ENCODE peak calls at places on chromosome 20, in nine cellular contexts. G is heart right ventricle, U is breast epithelium, O is Caco-2, L is cardiac fibroblast, W is cardiac muscle cell, Z is Peyer's patch, E is fibroblast of the aortic adventitia, C is uterus. K is an unnamed sample.

GRCh38 chr20:59749293-59749680 is 144.9 kb downstream of the PHACTR3 start:
- DNase-seq in G (peak), U (no peak), O (no peak), L (peak), W (no peak), Z (no peak), E (peak), C (no peak), K (no peak)

GRCh38 chr20:16437387-16437990 is 135.8 kb downstream of the KIF16B start:
- DNase-seq in G (no peak), U (no peak), O (no peak), L (no peak), W (no peak), Z (no peak), E (no peak), C (no peak), K (no peak)

GRCh38 chr20:6008254-6008653 is 45.6 kb downstream of the LRRN4 start:
- DNase-seq in G (peak), U (peak), O (no peak), L (peak), W (peak), Z (no peak), E (peak), C (peak), K (no peak)

GRCh38 chr20:2873747-2874041 is 413 bp downstream of the PTPRA start:
- DNase-seq in G (peak), U (peak), O (peak), L (peak), W (peak), Z (peak), E (peak), C (peak), K (peak)

GRCh38 chr20:38161412-38161774 is 3.7 kb downstream of the TGM2 start:
- DNase-seq in G (no peak), U (no peak), O (no peak), L (no peak), W (no peak), Z (no peak), E (no peak), C (no peak), K (no peak)

GRCh38 chr20:53369871-53370270 is 223.8 kb downstream of the ZNF217 start:
- DNase-seq in G (no peak), U (no peak), O (no peak), L (no peak), W (no peak), Z (no peak), E (no peak), C (no peak), K (no peak)

GRCh38 chr20:53818457-53819177 is 225.0 kb upstream of the ZNF217 start:
- DNase-seq in G (no peak), U (no peak), O (no peak), L (no peak), W (no peak), Z (no peak), E (no peak), C (no peak), K (no peak)

GRCh38 chr20:51517839-51518238 is 24.7 kb downstream of the NFATC2 start:
- DNase-seq in G (no peak), U (no peak), O (no peak), L (no peak), W (no peak), Z (no peak), E (no peak), C (no peak), K (no peak)

GRCh38 chr20:17161661-17162410 is 65.0 kb upstream of the PCSK2 start:
- DNase-seq in G (no peak), U (no peak), O (no peak), L (no peak), W (no peak), Z (no peak), E (no peak), C (no peak), K (no peak)

GRCh38 chr20:16069416-16070010 is 503.7 kb downstream of the KIF16B start:
- DNase-seq in G (no peak), U (no peak), O (no peak), L (no peak), W (no peak), Z (no peak), E (no peak), C (no peak), K (no peak)

GRCh38 chr20:48773837-48774418 is 53.9 kb downstream of the PREX1 start:
- DNase-seq in G (no peak), U (no peak), O (no peak), L (peak), W (no peak), Z (no peak), E (no peak), C (no peak), K (no peak)

GRCh38 chr20:43968341-43968740 is 53.7 kb downstream of the TOX2 start:
- DNase-seq in G (no peak), U (no peak), O (no peak), L (no peak), W (no peak), Z (no peak), E (no peak), C (no peak), K (no peak)

GRCh38 chr20:31517373-31517772 is 3.1 kb downstream of the HM13 start:
- DNase-seq in G (no peak), U (no peak), O (peak), L (peak), W (no peak), Z (no peak), E (peak), C (no peak), K (no peak)

GRCh38 chr20:44711237-44711636 is 3.9 kb upstream of the CCN5 start:
- DNase-seq in G (peak), U (no peak), O (no peak), L (no peak), W (no peak), Z (no peak), E (no peak), C (no peak), K (no peak)

GRCh38 chr20:17556842-17557674 is 12.8 kb upstream of the DSTN start:
- DNase-seq in G (peak), U (peak), O (no peak), L (no peak), W (no peak), Z (no peak), E (peak), C (peak), K (peak)

GRCh38 chr20:1299522-1299921 is 29.4 kb downstream of the SDCBP2 start:
- DNase-seq in G (no peak), U (no peak), O (peak), L (no peak), W (peak), Z (no peak), E (no peak), C (no peak), K (no peak)

GRCh38 chr20:10861086-10861485 is 187.3 kb upstream of the JAG1 start:
- DNase-seq in G (no peak), U (no peak), O (no peak), L (peak), W (no peak), Z (no peak), E (peak), C (no peak), K (no peak)

GRCh38 chr20:46088409-46089075 is 1.2 kb downstream of the NCOA5 start:
- DNase-seq in G (no peak), U (no peak), O (no peak), L (peak), W (no peak), Z (no peak), E (peak), C (no peak), K (no peak)

GRCh38 chr20:12159266-12159665 is 241.6 kb downstream of the BTBD3 start:
- DNase-seq in G (no peak), U (no peak), O (no peak), L (no peak), W (no peak), Z (no peak), E (no peak), C (no peak), K (no peak)

GRCh38 chr20:32534661-32535240 is 50.4 kb downstream of the NOL4L start:
- DNase-seq in G (no peak), U (no peak), O (no peak), L (no peak), W (no peak), Z (peak), E (no peak), C (no peak), K (no peak)

DNA sequence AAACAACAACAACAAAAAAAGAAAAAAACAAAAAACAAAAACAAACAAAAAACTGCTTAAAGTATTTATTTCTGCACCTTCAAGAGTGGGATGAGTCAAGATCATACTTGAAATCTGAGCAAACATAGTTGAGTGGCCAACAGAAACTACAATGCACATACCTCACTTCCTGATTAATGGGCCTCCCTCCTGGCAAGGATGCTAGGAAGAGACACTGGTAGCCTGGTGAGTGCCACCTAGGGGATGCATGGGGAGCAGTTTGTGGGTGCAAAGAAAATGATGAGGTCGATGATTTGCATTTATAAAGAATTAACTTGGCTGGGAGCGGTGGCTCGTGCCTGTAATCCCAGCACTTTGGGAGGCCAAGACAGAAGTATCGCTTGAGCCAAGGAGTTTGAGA is 808.1 kb downstream of the MAFB start:
- DNase-seq in G (no peak), U (no peak), O (no peak), L (peak), W (no peak), Z (no peak), E (peak), C (no peak), K (no peak)
- TF ChIP-seq CTCF in G (no peak), U (no peak), O (peak), L (peak), W (peak), Z (no peak), E (peak), C (no peak), K (no peak)

GRCh38 chr20:56360133-56360898 is 1.5 kb downstream of the FAM210B start:
- DNase-seq in G (no peak), U (no peak), O (no peak), L (no peak), W (no peak), Z (no peak), E (no peak), C (no peak), K (no peak)
- TF ChIP-seq CTCF in G (no peak), U (no peak), O (no peak), L (no peak), W (no peak), Z (no peak), E (no peak), C (no peak), K (no peak)

DNA sequence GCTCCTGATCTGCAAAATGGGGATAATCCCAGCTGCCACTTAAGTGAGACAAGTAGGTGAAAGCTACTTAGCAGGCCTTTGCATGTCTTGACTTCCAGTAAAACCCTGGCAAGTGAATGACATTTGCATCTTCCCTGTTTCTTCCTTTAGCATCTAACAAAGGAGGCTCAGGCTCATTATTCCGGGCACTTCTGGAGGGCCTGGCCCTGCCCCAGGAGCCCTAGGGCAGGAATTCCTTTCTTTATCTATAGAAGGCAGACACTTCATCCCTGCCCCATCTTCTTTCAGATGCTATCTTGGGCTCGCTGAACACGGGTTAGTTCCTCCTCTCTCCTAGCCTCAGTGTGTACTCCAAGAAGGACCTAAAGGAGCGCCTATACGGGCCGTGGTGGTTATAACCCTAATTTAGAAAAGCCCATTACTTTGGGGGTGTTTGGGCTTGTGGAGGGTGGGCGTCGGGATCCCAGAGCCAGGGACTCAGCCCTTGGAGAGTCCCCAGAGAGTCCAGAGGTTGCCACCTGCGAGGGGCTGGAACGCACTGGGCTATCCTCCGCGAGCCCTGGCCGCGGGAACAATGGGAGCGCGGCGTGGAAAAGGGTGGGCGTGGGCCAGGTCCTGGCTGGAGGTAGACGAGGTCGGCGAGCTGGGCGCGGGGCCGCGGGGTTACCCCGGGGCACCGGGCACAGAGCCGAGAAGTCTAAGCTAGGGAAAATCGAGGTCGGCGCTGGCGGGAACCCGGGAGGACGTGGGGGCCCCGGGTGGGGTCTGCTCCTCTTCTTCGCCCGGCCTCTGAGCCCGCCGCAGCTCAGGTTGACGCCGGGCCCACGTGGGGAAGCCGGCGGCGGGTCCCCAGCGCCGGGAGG is 62.7 kb upstream of the EPB41L1 start:
- DNase-seq in G (no peak), U (no peak), O (peak), L (no peak), W (no peak), Z (no peak), E (no peak), C (no peak), K (no peak)
- TF ChIP-seq CTCF in G (no peak), U (no peak), O (no peak), L (no peak), W (no peak), Z (no peak), E (no peak), C (no peak), K (no peak)

DNA sequence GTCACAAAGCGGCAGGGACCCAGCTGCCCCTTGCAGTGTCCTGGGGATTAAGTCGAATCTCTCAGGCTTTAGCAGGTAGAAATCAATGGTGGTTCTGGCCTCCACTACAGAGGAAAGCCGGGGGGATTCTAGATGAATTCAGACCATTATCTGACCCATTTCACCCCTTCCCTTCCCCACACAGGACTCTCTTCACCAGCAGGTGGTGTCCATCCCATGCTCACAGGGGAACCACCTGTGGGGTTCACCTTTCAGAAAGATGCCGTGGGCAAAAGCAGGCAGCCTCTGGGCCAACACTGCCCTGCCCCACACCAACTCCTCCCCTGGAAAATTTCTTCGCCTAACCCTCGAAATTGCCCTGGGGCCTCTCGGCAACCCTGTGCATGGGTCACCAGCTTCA is 123.8 kb upstream of the GGTLC1 start:
- DNase-seq in G (no peak), U (no peak), O (no peak), L (no peak), W (no peak), Z (no peak), E (no peak), C (no peak), K (no peak)
- TF ChIP-seq CTCF in G (no peak), U (no peak), O (peak), L (no peak), W (no peak), Z (no peak), E (no peak), C (no peak), K (no peak)

GRCh38 chr20:24646331-24646730 is 176.9 kb downstream of the SYNDIG1 start:
- DNase-seq in G (no peak), U (no peak), O (no peak), L (no peak), W (no peak), Z (no peak), E (no peak), C (no peak), K (no peak)
- TF ChIP-seq CTCF in G (no peak), U (no peak), O (no peak), L (no peak), W (no peak), Z (no peak), E (no peak), C (no peak), K (no peak)

K was measured in mesothelial cell of epicardium.